ENCODE peak calls at places on chromosomes 4 and X, in nine cellular contexts. O is heart left ventricle, K is endothelial cell, I is GM06990, Z is IMR-90, F is cardiac muscle cell, W is BJ, R is GM13976, V is astrocyte of the spinal cord. L is an unnamed sample.

GRCh38 chrX:82757614-82758013 is 750.5 kb upstream of the POU3F4 start:
- DNase-seq in O (no peak), K (no peak), I (no peak), Z (no peak), F (no peak), W (no peak), R (no peak), V (peak; percentile 55), L (no peak)

GRCh38 chrX:103554687-103555417 is 30.5 kb upstream of the TCEAL4 start:
- DNase-seq in O (peak; percentile 19), K (peak; percentile 59), I (peak; percentile 26), Z (peak; percentile 24), F (peak; percentile 62), W (no peak), R (peak; percentile 29), V (peak; percentile 68), L (peak; percentile 32)

GRCh38 chrX:70176938-70177533 is at the start of gene DGAT2L6:
- DNase-seq in O (no peak), K (no peak), I (peak; percentile 40), Z (no peak), F (no peak), W (no peak), R (no peak), V (no peak), L (peak; percentile 26)

GRCh38 chr4:70559216-70559830 is 32.7 kb upstream of the AMBN start:
- DNase-seq in O (no peak), K (peak; percentile 56), I (no peak), Z (peak; percentile 34), F (peak; percentile 66), W (no peak), R (peak; percentile 71), V (peak; percentile 48), L (peak; percentile 61)

GRCh38 chrX:9626379-9626778 is 139.3 kb downstream of the GPR143 start:
- DNase-seq in O (no peak), K (no peak), I (no peak), Z (peak; percentile 11), F (no peak), W (no peak), R (no peak), V (peak; percentile 38), L (no peak)

GRCh38 chr4:115259651-115260050 is 146.2 kb upstream of the NDST4 start:
- DNase-seq in O (no peak), K (no peak), I (no peak), Z (no peak), F (no peak), W (no peak), R (no peak), V (no peak), L (no peak)

GRCh38 chr4:174152717-174153466 is 130.6 kb downstream of the FBXO8 start:
- DNase-seq in O (no peak), K (no peak), I (no peak), Z (no peak), F (peak; percentile 20), W (no peak), R (no peak), V (no peak), L (no peak)

GRCh38 chrX:97332963-97333362 is 449.3 kb downstream of the RPA4 start:
- DNase-seq in O (no peak), K (no peak), I (no peak), Z (peak; percentile 56), F (peak; percentile 18), W (no peak), R (no peak), V (peak; percentile 14), L (no peak)

GRCh38 chr4:15928883-15929282 is 9.7 kb downstream of the FGFBP1 start:
- DNase-seq in O (no peak), K (no peak), I (no peak), Z (no peak), F (no peak), W (no peak), R (no peak), V (no peak), L (no peak)

GRCh38 chr4:153204247-153205027 is at the start of gene TRIM2:
- DNase-seq in O (peak; percentile 67), K (peak; percentile 19), I (no peak), Z (peak; percentile 78), F (peak; percentile 85), W (no peak), R (no peak), V (peak; percentile 72), L (no peak)

GRCh38 chrX:45006002-45006800 is 133.2 kb downstream of the KDM6A start:
- DNase-seq in O (no peak), K (no peak), I (no peak), Z (peak; percentile 29), F (no peak), W (no peak), R (no peak), V (peak; percentile 39), L (no peak)

GRCh38 chrX:130253916-130254315 is 14.8 kb downstream of the ZNF280C start:
- DNase-seq in O (no peak), K (no peak), I (no peak), Z (no peak), F (no peak), W (no peak), R (no peak), V (no peak), L (no peak)

GRCh38 chr4:17055788-17056187 is 157.3 kb upstream of the LDB2 start:
- DNase-seq in O (no peak), K (no peak), I (no peak), Z (peak; percentile 97), F (peak; percentile 84), W (peak; percentile 52), R (no peak), V (peak; percentile 89), L (no peak)

GRCh38 chr4:30718021-30718888 is 1.9 kb upstream of the PCDH7 start:
- DNase-seq in O (peak; percentile 34), K (peak; percentile 64), I (peak; percentile 8), Z (peak; percentile 36), F (peak; percentile 24), W (no peak), R (peak; percentile 25), V (no peak), L (peak; percentile 40)

GRCh38 chr4:15691346-15692140 is 9.9 kb downstream of the FAM200B start:
- DNase-seq in O (no peak), K (no peak), I (no peak), Z (peak; percentile 87), F (peak; percentile 63), W (no peak), R (no peak), V (peak; percentile 61), L (no peak)

GRCh38 chr4:4735136-4735754 is 124.2 kb upstream of the MSX1 start:
- DNase-seq in O (no peak), K (no peak), I (no peak), Z (peak; percentile 7), F (no peak), W (no peak), R (no peak), V (no peak), L (no peak)

GRCh38 chr4:76439491-76439890 is 4.5 kb downstream of the SHROOM3 start:
- DNase-seq in O (no peak), K (no peak), I (no peak), Z (no peak), F (no peak), W (no peak), R (no peak), V (no peak), L (no peak)

GRCh38 chr4:5710065-5710961 is 688 bp upstream of the EVC start:
- DNase-seq in O (no peak), K (peak; percentile 8), I (no peak), Z (peak; percentile 18), F (peak; percentile 37), W (no peak), R (no peak), V (peak; percentile 9), L (peak; percentile 20)

GRCh38 chr4:163611784-163612445 is 117.4 kb downstream of the TMA16 start:
- DNase-seq in O (no peak), K (no peak), I (no peak), Z (no peak), F (no peak), W (no peak), R (no peak), V (no peak), L (no peak)

GRCh38 chr4:163611172-163611571 is 116.7 kb downstream of the TMA16 start:
- DNase-seq in O (no peak), K (no peak), I (no peak), Z (no peak), F (no peak), W (no peak), R (no peak), V (no peak), L (no peak)

GRCh38 chr4:163612762-163613161 is 118.3 kb downstream of the TMA16 start:
- DNase-seq in O (no peak), K (no peak), I (no peak), Z (no peak), F (no peak), W (no peak), R (no peak), V (no peak), L (no peak)

GRCh38 chr4:163609046-163609445 is 114.6 kb downstream of the TMA16 start:
- DNase-seq in O (no peak), K (no peak), I (no peak), Z (no peak), F (no peak), W (no peak), R (no peak), V (no peak), L (no peak)

DNA sequence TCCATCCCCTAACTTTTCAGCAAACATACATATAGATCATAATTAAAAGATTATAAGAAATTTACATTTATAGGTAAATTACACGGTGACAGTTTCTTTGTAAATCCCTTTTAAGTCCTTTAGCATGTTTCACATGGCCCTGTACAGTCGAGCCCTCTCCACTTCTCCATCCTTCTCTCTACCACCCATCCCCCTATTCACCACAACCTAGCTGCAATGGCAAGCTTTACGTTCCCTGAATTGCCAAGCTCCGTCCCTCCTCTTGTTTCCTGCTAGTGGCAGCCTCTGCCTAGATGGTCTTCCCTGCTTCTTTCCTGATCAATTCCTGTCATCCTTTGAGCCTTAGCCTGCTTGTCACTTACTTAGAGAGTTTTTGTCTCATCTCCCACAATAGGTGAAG is 116.2 kb downstream of the TMA16 start:
- DNase-seq in O (no peak), K (no peak), I (no peak), Z (no peak), F (no peak), W (no peak), R (no peak), V (no peak), L (no peak)
- TF ChIP-seq CTCF in O (no peak), K (no peak), I (no peak), Z (no peak), F (no peak), W (no peak), R (no peak), V (no peak), L (no peak)

GRCh38 chrX:123976671-123977316 is 15.3 kb downstream of the STAG2 start:
- DNase-seq in O (no peak), K (no peak), I (no peak), Z (peak; percentile 47), F (peak; percentile 62), W (no peak), R (no peak), V (peak; percentile 36), L (no peak)
- TF ChIP-seq CTCF in O (no peak), K (no peak), I (no peak), Z (peak; percentile 44), F (peak; percentile 24), W (peak; percentile 11), R (no peak), V (no peak), L (no peak)

GRCh38 chrX:47644557-47645091 is 5.7 kb downstream of the ELK1 start:
- DNase-seq in O (no peak), K (no peak), I (no peak), Z (peak; percentile 44), F (peak; percentile 54), W (no peak), R (no peak), V (no peak), L (no peak)
- TF ChIP-seq CTCF in O (peak; percentile 15), K (peak; percentile 38), I (peak; percentile 56), Z (peak; percentile 53), F (peak; percentile 55), W (peak; percentile 39), R (no peak), V (peak; percentile 53), L (peak; percentile 9)

GRCh38 chrX:119292445-119292844 is 56.4 kb downstream of the PGRMC1 start:
- DNase-seq in O (no peak), K (no peak), I (no peak), Z (no peak), F (no peak), W (no peak), R (no peak), V (no peak), L (no peak)
- TF ChIP-seq CTCF in O (no peak), K (no peak), I (no peak), Z (no peak), F (no peak), W (peak; percentile 23), R (no peak), V (no peak), L (no peak)